ENCODE peak calls at places on chromosomes 12 and 14, in four cellular contexts. One of them, this sample, is unnamed.

GRCh38 chr12:86264451-86265328 is 8.5 kb upstream of the MGAT4C start:
- DNase-seq in stimulated activated CD8-positive, alpha-beta memory T cell treated with anti-CD3 and anti-CD28 coated beads, Interleukin-15, amount 100 ng/mL, for 4 hours: no peak
- DNase-seq in AG10803: no peak
- DNase-seq in A172: no peak
- DNase-seq in this sample: no peak

GRCh38 chr14:66249544-66249943 is 236.6 kb upstream of the CCDC196 start:
- DNase-seq in stimulated activated CD8-positive, alpha-beta memory T cell treated with anti-CD3 and anti-CD28 coated beads, Interleukin-15, amount 100 ng/mL, for 4 hours: no peak
- DNase-seq in AG10803: no peak
- DNase-seq in A172: no peak
- DNase-seq in this sample: no peak

GRCh38 chr14:26286806-26287205 is 311.0 kb downstream of the NOVA1 start:
- DNase-seq in stimulated activated CD8-positive, alpha-beta memory T cell treated with anti-CD3 and anti-CD28 coated beads, Interleukin-15, amount 100 ng/mL, for 4 hours: no peak
- DNase-seq in A172: no peak
- DNase-seq in AG10803: peak; percentile 10
- DNase-seq in this sample: no peak

GRCh38 chr12:104858611-104859010 is 99.5 kb downstream of the SLC41A2 start:
- DNase-seq in AG10803: no peak
- DNase-seq in A172: no peak
- DNase-seq in stimulated activated CD8-positive, alpha-beta memory T cell treated with anti-CD3 and anti-CD28 coated beads, Interleukin-15, amount 100 ng/mL, for 4 hours: no peak
- DNase-seq in this sample: no peak

GRCh38 chr12:57033428-57033827 is 16.5 kb downstream of the MYO1A start:
- DNase-seq in stimulated activated CD8-positive, alpha-beta memory T cell treated with anti-CD3 and anti-CD28 coated beads, Interleukin-15, amount 100 ng/mL, for 4 hours: no peak
- DNase-seq in AG10803: no peak
- DNase-seq in A172: no peak
- DNase-seq in this sample: no peak

GRCh38 chr14:97218713-97219355 is 421.7 kb downstream of the VRK1 start:
- DNase-seq in stimulated activated CD8-positive, alpha-beta memory T cell treated with anti-CD3 and anti-CD28 coated beads, Interleukin-15, amount 100 ng/mL, for 4 hours: no peak
- DNase-seq in A172: no peak
- DNase-seq in AG10803: peak; percentile 6
- DNase-seq in this sample: peak; percentile 14

GRCh38 chr14:100881211-100882025 is 22.1 kb downstream of the RTL1 start:
- DNase-seq in A172: no peak
- DNase-seq in AG10803: no peak
- DNase-seq in stimulated activated CD8-positive, alpha-beta memory T cell treated with anti-CD3 and anti-CD28 coated beads, Interleukin-15, amount 100 ng/mL, for 4 hours: no peak
- DNase-seq in this sample: no peak

GRCh38 chr12:104163631-104164030 is 25.6 kb upstream of the NFYB start:
- DNase-seq in A172: peak; percentile 48
- DNase-seq in stimulated activated CD8-positive, alpha-beta memory T cell treated with anti-CD3 and anti-CD28 coated beads, Interleukin-15, amount 100 ng/mL, for 4 hours: no peak
- DNase-seq in AG10803: no peak
- DNase-seq in this sample: no peak

GRCh38 chr12:39072658-39073057 is 167.3 kb upstream of the CPNE8 start:
- DNase-seq in A172: no peak
- DNase-seq in stimulated activated CD8-positive, alpha-beta memory T cell treated with anti-CD3 and anti-CD28 coated beads, Interleukin-15, amount 100 ng/mL, for 4 hours: no peak
- DNase-seq in AG10803: no peak
- DNase-seq in this sample: no peak

GRCh38 chr14:101791919-101792572 is 30.5 kb downstream of the PPP2R5C start:
- DNase-seq in A172: peak; percentile 39
- DNase-seq in stimulated activated CD8-positive, alpha-beta memory T cell treated with anti-CD3 and anti-CD28 coated beads, Interleukin-15, amount 100 ng/mL, for 4 hours: no peak
- DNase-seq in AG10803: peak; percentile 58
- DNase-seq in this sample: peak; percentile 55

GRCh38 chr14:100438271-100438670 is 115.1 kb downstream of the SLC25A47 start:
- DNase-seq in AG10803: no peak
- DNase-seq in A172: no peak
- DNase-seq in stimulated activated CD8-positive, alpha-beta memory T cell treated with anti-CD3 and anti-CD28 coated beads, Interleukin-15, amount 100 ng/mL, for 4 hours: no peak
- DNase-seq in this sample: no peak